ENCODE peak calls at places on chromosomes 6 and 20, in ten cellular contexts. L is A549, S is hepatocyte, U is heart left ventricle, F is NT2/D1, N is lung, O is thyroid gland, K is ascending aorta, D is AG04450, P is PC-3. H is an unnamed sample.

GRCh38 chr6:150975136-150975535 is 109.6 kb downstream of the MTHFD1L start:
- DNase-seq in L (no peak), S (no peak), U (no peak), F (no peak), N (no peak), O (no peak), K (no peak), D (no peak), P (no peak), H (no peak)

GRCh38 chr20:21681932-21682318 is 23.5 kb upstream of the PAX1 start:
- DNase-seq in L (no peak), S (no peak), U (no peak), F (no peak), N (no peak), O (no peak), K (no peak), D (no peak), P (no peak), H (no peak)

GRCh38 chr6:28401172-28401571 is 1.6 kb upstream of the ZSCAN12 start:
- DNase-seq in L (no peak), S (no peak), U (no peak), F (no peak), N (no peak), O (no peak), K (no peak), D (no peak), P (peak; percentile 76), H (no peak)

GRCh38 chr20:48451401-48451800 is 376.4 kb downstream of the PREX1 start:
- DNase-seq in L (no peak), S (no peak), U (no peak), F (no peak), N (no peak), O (no peak), K (no peak), D (no peak), P (no peak), H (no peak)

GRCh38 chr6:156781882-156782631 is 4.9 kb downstream of the ARID1B start:
- DNase-seq in L (no peak), S (no peak), U (no peak), F (no peak), N (no peak), O (no peak), K (no peak), D (no peak), P (no peak), H (no peak)

GRCh38 chr6:128520436-128521301 is at the start of gene PTPRK:
- DNase-seq in L (peak; percentile 50), S (peak; percentile 98), U (peak; percentile 94), F (peak; percentile 82), N (peak; percentile 92), O (peak; percentile 95), K (peak; percentile 57), D (peak; percentile 68), P (peak; percentile 89), H (peak; percentile 93)

GRCh38 chr6:106154326-106154725 is 68.2 kb downstream of the PRDM1 start:
- DNase-seq in L (no peak), S (no peak), U (no peak), F (no peak), N (no peak), O (no peak), K (no peak), D (no peak), P (no peak), H (peak; percentile 59)

GRCh38 chr6:79413562-79414002 is 123.6 kb downstream of the LCA5 start:
- DNase-seq in L (no peak), S (peak; percentile 34), U (no peak), F (no peak), N (no peak), O (no peak), K (no peak), D (peak; percentile 1), P (peak; percentile 51), H (no peak)

GRCh38 chr6:131980791-131981623 is 29.8 kb upstream of the CCN2 start:
- DNase-seq in L (no peak), S (peak; percentile 38), U (no peak), F (no peak), N (no peak), O (no peak), K (no peak), D (no peak), P (peak; percentile 15), H (no peak)

GRCh38 chr20:15760217-15760567 is 813.1 kb downstream of the KIF16B start:
- DNase-seq in L (no peak), S (peak; percentile 5), U (no peak), F (no peak), N (no peak), O (no peak), K (no peak), D (no peak), P (no peak), H (no peak)

DNA sequence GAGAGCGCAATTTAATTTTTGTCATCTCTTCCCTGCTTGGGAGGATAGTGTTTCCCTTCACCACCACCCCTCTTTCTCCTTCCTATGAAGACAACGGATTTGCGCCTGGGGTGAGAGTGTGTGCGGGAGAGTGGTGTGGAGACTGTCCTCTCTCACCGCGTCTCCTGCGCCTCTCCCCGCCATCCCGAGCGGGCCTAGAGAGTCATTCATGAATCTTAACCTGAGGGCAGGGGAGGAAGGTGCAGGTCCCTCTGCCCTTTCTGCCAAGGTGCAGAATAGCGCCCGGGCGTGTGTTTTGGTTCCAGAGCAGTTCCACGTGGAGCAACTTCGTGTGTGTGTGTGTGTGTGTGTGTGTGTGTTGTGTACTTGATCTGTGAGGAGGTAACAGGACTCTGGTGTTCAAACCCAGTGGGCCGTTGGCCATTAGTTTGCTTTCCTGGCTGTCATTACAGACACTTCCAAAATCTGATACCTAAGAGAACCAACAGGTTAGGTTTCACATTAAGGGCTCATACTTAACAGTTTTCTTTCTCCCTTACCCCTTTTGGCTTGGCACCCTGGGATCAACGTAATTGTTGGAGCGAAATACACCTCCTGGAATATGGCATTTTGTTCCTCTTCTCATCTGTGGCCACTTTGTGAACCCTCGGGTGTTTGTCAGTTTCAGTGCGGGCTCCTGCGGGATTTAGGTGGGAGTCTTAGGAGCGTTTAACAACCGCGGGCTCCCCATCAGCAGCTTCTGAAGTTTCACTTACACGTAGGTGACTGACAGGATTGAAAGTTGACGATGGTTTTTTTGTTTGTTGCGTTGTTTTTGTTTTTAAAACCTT is 1.8 kb downstream of the EYA4 start:
- DNase-seq in L (no peak), S (no peak), U (peak; percentile 13), F (no peak), N (no peak), O (peak; percentile 12), K (no peak), D (no peak), P (no peak), H (peak; percentile 14)
- H3K4me3 ChIP-seq in L (peak overlapping the region; percentile 69), S (peak overlapping the region; percentile 30), U (peak overlapping the region; percentile 61), F (peak overlapping the region; percentile 66), N (no peak overlapping the region), O (no peak overlapping the region), K (peak overlapping the region; percentile 37), D (peak overlapping the region; percentile 85), P (peak overlapping the region; percentile 92), H (peak overlapping the region; percentile 52)

GRCh38 chr20:30816182-30816645 is 441.2 kb upstream of the DEFB115 start:
- DNase-seq in L (no peak), S (no peak), U (peak; percentile 42), F (no peak), N (no peak), O (no peak), K (no peak), D (no peak), P (no peak), H (peak; percentile 43)
- H3K9me3 ChIP-seq in L (peaks cover 2% of the 10 kb centered on the region), S (peaks cover 17% of the 10 kb centered on the region), U (peaks cover 15% of the 10 kb centered on the region), F (peaks cover 7% of the 10 kb centered on the region), N (no peaks in the 10 kb centered on the region), O (no peaks in the 10 kb centered on the region), K (peaks cover 4% of the 10 kb centered on the region), D (peaks cover 47% of the 10 kb centered on the region), P (no peaks in the 10 kb centered on the region), H (peaks cover 5% of the 10 kb centered on the region)

GRCh38 chr6:84773133-84773430 is 8.7 kb upstream of the TBX18 start:
- DNase-seq in L (no peak), S (no peak), U (no peak), F (no peak), N (no peak), O (no peak), K (no peak), D (no peak), P (no peak), H (no peak)

GRCh38 chr6:84773431-84774173 is 9.2 kb upstream of the TBX18 start:
- DNase-seq in L (peak; percentile 21), S (peak; percentile 55), U (no peak), F (no peak), N (no peak), O (no peak), K (no peak), D (no peak), P (no peak), H (peak; percentile 69)

GRCh38 chr6:84774174-84775158 is 10.1 kb upstream of the TBX18 start:
- DNase-seq in L (peak; percentile 41), S (peak; percentile 76), U (peak; percentile 25), F (no peak), N (no peak), O (no peak), K (no peak), D (no peak), P (no peak), H (peak; percentile 69)

GRCh38 chr6:84771732-84772131 is 7.3 kb upstream of the TBX18 start:
- DNase-seq in L (no peak), S (no peak), U (no peak), F (no peak), N (no peak), O (no peak), K (no peak), D (no peak), P (no peak), H (no peak)

GRCh38 chr6:84772428-84773132 is 8.2 kb upstream of the TBX18 start:
- DNase-seq in L (no peak), S (no peak), U (no peak), F (no peak), N (no peak), O (no peak), K (no peak), D (no peak), P (no peak), H (no peak)
- H3K4me3 ChIP-seq in L (peak overlapping the region; percentile 53), S (no peak overlapping the region), U (peak overlapping the region; percentile 56), F (peak overlapping the region; percentile 51), N (no peak overlapping the region), O (no peak overlapping the region), K (peak overlapping the region; percentile 61), D (no peak overlapping the region), P (no peak overlapping the region), H (no peak overlapping the region)

GRCh38 chr20:58503668-58504067 is 11.5 kb downstream of the APCDD1L start:
- DNase-seq in L (no peak), S (no peak), U (no peak), F (no peak), N (no peak), O (no peak), K (no peak), D (no peak), P (no peak), H (no peak)

GRCh38 chr20:58508762-58509395 is 6.3 kb downstream of the APCDD1L start:
- DNase-seq in L (no peak), S (no peak), U (no peak), F (no peak), N (peak; percentile 3), O (no peak), K (no peak), D (no peak), P (no peak), H (no peak)

GRCh38 chr20:58500256-58500655 is 14.9 kb downstream of the APCDD1L start:
- DNase-seq in L (no peak), S (no peak), U (no peak), F (no peak), N (no peak), O (no peak), K (no peak), D (no peak), P (no peak), H (no peak)

GRCh38 chr20:58504566-58504965 is 10.6 kb downstream of the APCDD1L start:
- DNase-seq in L (no peak), S (no peak), U (no peak), F (no peak), N (no peak), O (no peak), K (no peak), D (no peak), P (no peak), H (no peak)
- H3K9me3 ChIP-seq in L (peaks cover 45% of the 10 kb centered on the region), S (no peaks in the 10 kb centered on the region), U (peaks cover 27% of the 10 kb centered on the region), F (peaks cover 36% of the 10 kb centered on the region), N (peaks cover 12% of the 10 kb centered on the region), O (no peaks in the 10 kb centered on the region), K (peaks cover 30% of the 10 kb centered on the region), D (peaks cover 48% of the 10 kb centered on the region), P (peaks cover 13% of the 10 kb centered on the region), H (no peaks in the 10 kb centered on the region)

H was measured in testis.